ENCODE peak calls at places on chromosomes 7 and 10, in eight cellular contexts. B is SK-N-SH, R is GM23248, J is HCT116, T is neural progenitor cell, C is GM23338, E is hepatocyte, U is PC-3. X is an unnamed sample.

GRCh38 chr7:80785961-80786360 is 132.9 kb downstream of the SEMA3C start:
- DNase-seq in B (no peak), R (peak; percentile 67), J (no peak), T (no peak), C (no peak), E (no peak), U (no peak), X (no peak)

GRCh38 chr10:61166489-61166888 is 222.5 kb upstream of the RHOBTB1 start:
- DNase-seq in B (no peak), R (no peak), J (no peak), T (no peak), C (no peak), E (no peak), U (no peak), X (no peak)

GRCh38 chr7:94240902-94241301 is 153.8 kb upstream of the COL1A2 start:
- DNase-seq in B (no peak), R (peak; percentile 46), J (no peak), T (no peak), C (no peak), E (no peak), U (no peak), X (no peak)

GRCh38 chr7:98877692-98878364 is 504 bp upstream of the TRRAP start:
- DNase-seq in B (peak; percentile 24), R (no peak), J (no peak), T (no peak), C (peak; percentile 21), E (no peak), U (no peak), X (no peak)

GRCh38 chr10:33273295-33274002 is 61.0 kb downstream of the NRP1 start:
- DNase-seq in B (peak; percentile 60), R (peak; percentile 98), J (no peak), T (peak; percentile 28), C (peak; percentile 48), E (peak; percentile 42), U (peak; percentile 100), X (no peak)

GRCh38 chr7:98079891-98080653 is 26.6 kb upstream of the LMTK2 start:
- DNase-seq in B (no peak), R (no peak), J (no peak), T (peak; percentile 39), C (no peak), E (no peak), U (no peak), X (no peak)

GRCh38 chr7:44561481-44561880 is 12.2 kb downstream of the DDX56 start:
- DNase-seq in B (no peak), R (no peak), J (no peak), T (no peak), C (no peak), E (no peak), U (no peak), X (no peak)

GRCh38 chr7:41104621-41105020 is 598.3 kb downstream of the INHBA start:
- DNase-seq in B (no peak), R (peak; percentile 40), J (no peak), T (no peak), C (no peak), E (no peak), U (no peak), X (no peak)

GRCh38 chr10:95246582-95247051 is 44.2 kb downstream of the PDLIM1 start:
- DNase-seq in B (peak; percentile 68), R (peak; percentile 88), J (peak; percentile 65), T (peak; percentile 91), C (peak; percentile 96), E (peak; percentile 91), U (peak; percentile 74), X (peak; percentile 89)

GRCh38 chr10:11757452-11757819 is 15.3 kb downstream of the ECHDC3 start:
- DNase-seq in B (peak; percentile 33), R (peak; percentile 88), J (no peak), T (no peak), C (no peak), E (peak; percentile 90), U (peak; percentile 18), X (no peak)

GRCh38 chr10:96022739-96023138 is 20.6 kb upstream of the CCNJ start:
- DNase-seq in B (no peak), R (no peak), J (no peak), T (no peak), C (no peak), E (no peak), U (no peak), X (no peak)

GRCh38 chr7:44217133-44217714 is 16.4 kb downstream of the YKT6 start:
- DNase-seq in B (peak; percentile 41), R (no peak), J (no peak), T (no peak), C (no peak), E (no peak), U (no peak), X (no peak)

GRCh38 chr10:58757352-58758071 is 244.8 kb downstream of the BICC1 start:
- DNase-seq in B (no peak), R (peak; percentile 12), J (no peak), T (no peak), C (no peak), E (no peak), U (no peak), X (no peak)

GRCh38 chr7:1537631-1538412 is 7.3 kb downstream of the MAFK start:
- DNase-seq in B (peak; percentile 100), R (peak; percentile 91), J (no peak), T (peak; percentile 83), C (peak; percentile 78), E (peak; percentile 90), U (peak; percentile 20), X (no peak)

GRCh38 chr7:124698964-124699363 is 66.6 kb downstream of the GPR37 start:
- DNase-seq in B (no peak), R (no peak), J (no peak), T (no peak), C (no peak), E (no peak), U (no peak), X (no peak)

GRCh38 chr7:134289423-134289822 is 27.3 kb downstream of the SLC35B4 start:
- DNase-seq in B (no peak), R (peak; percentile 70), J (no peak), T (no peak), C (no peak), E (no peak), U (no peak), X (no peak)

GRCh38 chr10:52818019-52818418 is 45.4 kb upstream of the MBL2 start:
- DNase-seq in B (peak; percentile 6), R (peak; percentile 42), J (peak; percentile 41), T (peak; percentile 62), C (peak; percentile 90), E (peak; percentile 79), U (peak; percentile 100), X (peak; percentile 80)

GRCh38 chr7:44541028-44541869 is at the start of gene NPC1L1:
- DNase-seq in B (peak; percentile 62), R (no peak), J (no peak), T (no peak), C (no peak), E (peak; percentile 82), U (no peak), X (no peak)

GRCh38 chr7:50292763-50293162 is 11.8 kb upstream of the IKZF1 start:
- DNase-seq in B (no peak), R (no peak), J (no peak), T (no peak), C (no peak), E (no peak), U (no peak), X (no peak)

GRCh38 chr10:60916025-60916424 is 28.0 kb downstream of the RHOBTB1 start:
- DNase-seq in B (no peak), R (no peak), J (no peak), T (no peak), C (peak; percentile 60), E (no peak), U (peak; percentile 33), X (no peak)

GRCh38 chr7:15862016-15862780 is 175.7 kb upstream of the MEOX2 start:
- DNase-seq in B (no peak), R (no peak), J (no peak), T (no peak), C (no peak), E (no peak), U (no peak), X (no peak)

GRCh38 chr7:117048854-117049321 is 95.6 kb downstream of the ST7 start:
- DNase-seq in B (no peak), R (no peak), J (no peak), T (no peak), C (no peak), E (no peak), U (no peak), X (no peak)

DNA sequence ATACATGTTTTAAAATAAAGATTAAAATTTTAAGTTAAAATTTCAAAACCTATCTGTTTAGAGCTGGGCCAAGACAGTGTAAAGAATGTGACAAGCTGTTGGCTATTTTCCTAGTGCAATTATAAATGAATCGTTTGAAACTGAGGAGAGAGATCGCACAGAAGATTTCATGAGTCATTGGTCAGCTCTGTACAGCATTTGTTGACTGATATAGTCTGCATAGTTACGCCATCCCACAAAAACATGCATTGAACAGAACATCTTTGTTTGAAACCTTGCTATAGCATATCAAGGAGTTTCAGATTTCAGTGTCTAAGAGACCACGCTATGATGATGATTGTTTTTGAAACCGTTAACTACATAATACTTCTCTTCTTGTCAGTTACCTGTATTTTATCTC is 1.3 kb upstream of the C10orf67 start:
- DNase-seq in B (no peak), R (peak; percentile 86), J (no peak), T (no peak), C (no peak), E (peak; percentile 40), U (peak; percentile 85), X (no peak)
- H3K4me2 ChIP-seq in B (peak overlapping the region; percentile 9), R (peak overlapping the region; percentile 90), J (no peak overlapping the region), T (no peak overlapping the region), C (no peak overlapping the region), E (no peak overlapping the region), U (peak overlapping the region; percentile 52), X (no peak overlapping the region)

GRCh38 chr7:142248-142955 is 50.0 kb upstream of the FAM20C start:
- DNase-seq in B (no peak), R (no peak), J (no peak), T (no peak), C (no peak), E (peak; percentile 78), U (no peak), X (no peak)
- TF ChIP-seq EZH2phosphoT487 in B (no peak), R (no peak), J (no peak), T (no peak), C (no peak), E (no peak), U (no peak), X (no peak)

DNA sequence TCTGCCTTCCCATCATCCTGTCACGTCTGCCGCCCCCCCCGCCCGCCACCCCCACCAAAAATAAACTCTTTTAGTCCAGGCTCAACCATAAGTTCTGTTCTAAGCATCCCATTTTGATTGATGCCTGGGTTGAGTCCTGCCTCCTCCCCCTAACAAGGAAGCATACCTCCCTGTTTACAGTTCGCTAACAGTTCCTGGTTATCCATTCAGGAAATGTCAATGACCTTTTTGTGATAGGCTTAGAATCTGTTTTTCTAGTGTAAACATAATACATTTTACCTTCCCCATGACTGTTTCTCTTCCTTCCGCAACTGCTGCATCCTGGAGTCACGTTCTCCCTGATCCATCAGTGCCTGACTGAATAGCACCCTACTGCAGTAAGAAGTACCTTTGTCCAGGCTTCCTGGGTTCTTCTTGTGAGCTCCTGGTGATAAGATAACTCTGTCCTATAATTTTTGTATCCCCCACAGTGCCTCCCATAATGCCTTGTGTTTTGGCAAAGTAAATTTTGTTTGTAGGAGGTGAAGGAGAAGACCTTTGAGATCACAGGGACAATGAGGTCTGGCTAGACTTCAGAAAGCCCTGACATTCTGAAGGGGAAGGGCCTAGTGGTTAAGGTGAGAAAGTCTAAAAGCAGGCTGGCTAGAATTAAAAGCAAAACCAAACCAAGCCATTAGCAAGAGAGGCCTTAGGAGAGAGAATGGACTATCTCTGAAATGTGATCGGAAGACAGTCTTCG is 7.3 kb downstream of the AGFG2 start:
- DNase-seq in B (no peak), R (no peak), J (no peak), T (no peak), C (no peak), E (peak; percentile 49), U (peak; percentile 45), X (no peak)
- H3K4me1 ChIP-seq in B (peaks cover 40% of the 10 kb centered on the region), R (peaks cover 29% of the 10 kb centered on the region), J (peaks cover 50% of the 10 kb centered on the region), T (peaks cover 21% of the 10 kb centered on the region), C (peaks cover 47% of the 10 kb centered on the region), E (peaks cover 47% of the 10 kb centered on the region), U (peaks cover 46% of the 10 kb centered on the region), X (peaks cover 93% of the 10 kb centered on the region)

GRCh38 chr7:512541-513311 is 6.9 kb downstream of the PDGFA start:
- DNase-seq in B (no peak), R (no peak), J (no peak), T (no peak), C (no peak), E (no peak), U (no peak), X (no peak)
- H3K4me2 ChIP-seq in B (peak overlapping the region; percentile 96), R (no peak overlapping the region), J (no peak overlapping the region), T (no peak overlapping the region), C (no peak overlapping the region), E (no peak overlapping the region), U (no peak overlapping the region), X (no peak overlapping the region)

X was measured in OCI-LY7.